ENCODE peak calls at places on chromosomes 13 and 19, in ten cellular contexts. One of them, this sample, is unnamed.

GRCh38 chr19:57227461-57227860 is 3.4 kb upstream of the AURKC start:
- DNase-seq in GM06990: no peak
- DNase-seq in NCI-H524 treated with DMSO at 0.1 percent for 48 hours: no peak
- DNase-seq in SK-N-DZ: no peak
- DNase-seq in fibroblast of the conjunctiva: no peak
- DNase-seq in GM04504: no peak
- DNase-seq in NCI-H1417: no peak
- DNase-seq in breast epithelium: no peak
- DNase-seq in activated T-helper 2 cell treated with anti-CD3 and anti-CD28 coated beads, Interferon-gamma antibody, Interleukin-2, Interleukin-4, amounts not matched to agents 10 μg/mL and 5 μg/mL and 100 μg/mL, durations not matched to agents 14 hours and 24 hours and 36 hours: no peak
- DNase-seq in stimulated activated CD4-positive, alpha-beta T cell treated with anti-CD3 and anti-CD28 coated beads, Interleukin-2, amount 100 ng/mL, for 24 hours: no peak
- DNase-seq in this sample: no peak

GRCh38 chr19:55451522-55452380 is 8.7 kb upstream of the SHISA7 start:
- DNase-seq in fibroblast of the conjunctiva: no peak
- DNase-seq in stimulated activated CD4-positive, alpha-beta T cell treated with anti-CD3 and anti-CD28 coated beads, Interleukin-2, amount 100 ng/mL, for 24 hours: no peak
- DNase-seq in GM06990: no peak
- DNase-seq in activated T-helper 2 cell treated with anti-CD3 and anti-CD28 coated beads, Interferon-gamma antibody, Interleukin-2, Interleukin-4, amounts not matched to agents 10 μg/mL and 5 μg/mL and 100 μg/mL, durations not matched to agents 14 hours and 24 hours and 36 hours: no peak
- DNase-seq in NCI-H524 treated with DMSO at 0.1 percent for 48 hours: no peak
- DNase-seq in SK-N-DZ: no peak
- DNase-seq in GM04504: no peak
- DNase-seq in breast epithelium: no peak
- DNase-seq in NCI-H1417: peak
- DNase-seq in this sample: no peak

GRCh38 chr13:106503730-106504129 is 31.7 kb downstream of the EFNB2 start:
- DNase-seq in stimulated activated CD4-positive, alpha-beta T cell treated with anti-CD3 and anti-CD28 coated beads, Interleukin-2, amount 100 ng/mL, for 24 hours: no peak
- DNase-seq in breast epithelium: no peak
- DNase-seq in GM04504: no peak
- DNase-seq in fibroblast of the conjunctiva: no peak
- DNase-seq in SK-N-DZ: no peak
- DNase-seq in NCI-H1417: no peak
- DNase-seq in GM06990: no peak
- DNase-seq in NCI-H524 treated with DMSO at 0.1 percent for 48 hours: no peak
- DNase-seq in activated T-helper 2 cell treated with anti-CD3 and anti-CD28 coated beads, Interferon-gamma antibody, Interleukin-2, Interleukin-4, amounts not matched to agents 10 μg/mL and 5 μg/mL and 100 μg/mL, durations not matched to agents 14 hours and 24 hours and 36 hours: no peak
- DNase-seq in this sample: no peak

GRCh38 chr19:49393871-49394270 is 5.8 kb downstream of the KASH5 start:
- DNase-seq in activated T-helper 2 cell treated with anti-CD3 and anti-CD28 coated beads, Interferon-gamma antibody, Interleukin-2, Interleukin-4, amounts not matched to agents 10 μg/mL and 5 μg/mL and 100 μg/mL, durations not matched to agents 14 hours and 24 hours and 36 hours: no peak
- DNase-seq in GM04504: no peak
- DNase-seq in NCI-H1417: no peak
- DNase-seq in fibroblast of the conjunctiva: no peak
- DNase-seq in stimulated activated CD4-positive, alpha-beta T cell treated with anti-CD3 and anti-CD28 coated beads, Interleukin-2, amount 100 ng/mL, for 24 hours: no peak
- DNase-seq in SK-N-DZ: no peak
- DNase-seq in breast epithelium: no peak
- DNase-seq in NCI-H524 treated with DMSO at 0.1 percent for 48 hours: no peak
- DNase-seq in GM06990: no peak
- DNase-seq in this sample: no peak

GRCh38 chr19:6062274-6062673 is 48.0 kb downstream of the RFX2 start:
- DNase-seq in NCI-H1417: no peak
- DNase-seq in NCI-H524 treated with DMSO at 0.1 percent for 48 hours: no peak
- DNase-seq in fibroblast of the conjunctiva: no peak
- DNase-seq in GM04504: no peak
- DNase-seq in activated T-helper 2 cell treated with anti-CD3 and anti-CD28 coated beads, Interferon-gamma antibody, Interleukin-2, Interleukin-4, amounts not matched to agents 10 μg/mL and 5 μg/mL and 100 μg/mL, durations not matched to agents 14 hours and 24 hours and 36 hours: no peak
- DNase-seq in stimulated activated CD4-positive, alpha-beta T cell treated with anti-CD3 and anti-CD28 coated beads, Interleukin-2, amount 100 ng/mL, for 24 hours: peak
- DNase-seq in SK-N-DZ: no peak
- DNase-seq in breast epithelium: peak
- DNase-seq in GM06990: no peak
- DNase-seq in this sample: no peak

GRCh38 chr13:34474469-34474868 is 467.6 kb upstream of the NBEA start:
- DNase-seq in NCI-H524 treated with DMSO at 0.1 percent for 48 hours: no peak
- DNase-seq in stimulated activated CD4-positive, alpha-beta T cell treated with anti-CD3 and anti-CD28 coated beads, Interleukin-2, amount 100 ng/mL, for 24 hours: no peak
- DNase-seq in NCI-H1417: no peak
- DNase-seq in GM06990: no peak
- DNase-seq in fibroblast of the conjunctiva: no peak
- DNase-seq in GM04504: no peak
- DNase-seq in SK-N-DZ: no peak
- DNase-seq in activated T-helper 2 cell treated with anti-CD3 and anti-CD28 coated beads, Interferon-gamma antibody, Interleukin-2, Interleukin-4, amounts not matched to agents 10 μg/mL and 5 μg/mL and 100 μg/mL, durations not matched to agents 14 hours and 24 hours and 36 hours: no peak
- DNase-seq in breast epithelium: no peak
- DNase-seq in this sample: no peak

GRCh38 chr13:25756916-25757315 is 294.9 kb downstream of the SHISA2 start:
- DNase-seq in breast epithelium: no peak
- DNase-seq in fibroblast of the conjunctiva: no peak
- DNase-seq in GM04504: no peak
- DNase-seq in stimulated activated CD4-positive, alpha-beta T cell treated with anti-CD3 and anti-CD28 coated beads, Interleukin-2, amount 100 ng/mL, for 24 hours: no peak
- DNase-seq in NCI-H524 treated with DMSO at 0.1 percent for 48 hours: no peak
- DNase-seq in NCI-H1417: no peak
- DNase-seq in activated T-helper 2 cell treated with anti-CD3 and anti-CD28 coated beads, Interferon-gamma antibody, Interleukin-2, Interleukin-4, amounts not matched to agents 10 μg/mL and 5 μg/mL and 100 μg/mL, durations not matched to agents 14 hours and 24 hours and 36 hours: no peak
- DNase-seq in SK-N-DZ: no peak
- DNase-seq in GM06990: no peak
- DNase-seq in this sample: no peak

GRCh38 chr19:18346091-18346490 is 5.7 kb downstream of the PGPEP1 start:
- DNase-seq in NCI-H524 treated with DMSO at 0.1 percent for 48 hours: no peak
- DNase-seq in activated T-helper 2 cell treated with anti-CD3 and anti-CD28 coated beads, Interferon-gamma antibody, Interleukin-2, Interleukin-4, amounts not matched to agents 10 μg/mL and 5 μg/mL and 100 μg/mL, durations not matched to agents 14 hours and 24 hours and 36 hours: no peak
- DNase-seq in stimulated activated CD4-positive, alpha-beta T cell treated with anti-CD3 and anti-CD28 coated beads, Interleukin-2, amount 100 ng/mL, for 24 hours: no peak
- DNase-seq in NCI-H1417: peak
- DNase-seq in GM06990: no peak
- DNase-seq in SK-N-DZ: no peak
- DNase-seq in fibroblast of the conjunctiva: no peak
- DNase-seq in GM04504: no peak
- DNase-seq in breast epithelium: no peak
- DNase-seq in this sample: no peak

GRCh38 chr13:67186985-67187569 is 43.1 kb downstream of the PCDH9 start:
- DNase-seq in NCI-H524 treated with DMSO at 0.1 percent for 48 hours: no peak
- DNase-seq in GM06990: no peak
- DNase-seq in stimulated activated CD4-positive, alpha-beta T cell treated with anti-CD3 and anti-CD28 coated beads, Interleukin-2, amount 100 ng/mL, for 24 hours: no peak
- DNase-seq in SK-N-DZ: no peak
- DNase-seq in breast epithelium: no peak
- DNase-seq in GM04504: no peak
- DNase-seq in fibroblast of the conjunctiva: no peak
- DNase-seq in NCI-H1417: no peak
- DNase-seq in activated T-helper 2 cell treated with anti-CD3 and anti-CD28 coated beads, Interferon-gamma antibody, Interleukin-2, Interleukin-4, amounts not matched to agents 10 μg/mL and 5 μg/mL and 100 μg/mL, durations not matched to agents 14 hours and 24 hours and 36 hours: no peak
- DNase-seq in this sample: no peak

GRCh38 chr19:30665449-30665848 is 293.3 kb downstream of the ZNF536 start:
- DNase-seq in breast epithelium: no peak
- DNase-seq in stimulated activated CD4-positive, alpha-beta T cell treated with anti-CD3 and anti-CD28 coated beads, Interleukin-2, amount 100 ng/mL, for 24 hours: no peak
- DNase-seq in SK-N-DZ: no peak
- DNase-seq in GM06990: no peak
- DNase-seq in NCI-H1417: no peak
- DNase-seq in fibroblast of the conjunctiva: no peak
- DNase-seq in NCI-H524 treated with DMSO at 0.1 percent for 48 hours: no peak
- DNase-seq in activated T-helper 2 cell treated with anti-CD3 and anti-CD28 coated beads, Interferon-gamma antibody, Interleukin-2, Interleukin-4, amounts not matched to agents 10 μg/mL and 5 μg/mL and 100 μg/mL, durations not matched to agents 14 hours and 24 hours and 36 hours: no peak
- DNase-seq in GM04504: no peak
- DNase-seq in this sample: no peak

GRCh38 chr13:28557725-28558124 is 62.8 kb upstream of the FLT1 start:
- DNase-seq in NCI-H524 treated with DMSO at 0.1 percent for 48 hours: no peak
- DNase-seq in GM04504: no peak
- DNase-seq in NCI-H1417: no peak
- DNase-seq in GM06990: no peak
- DNase-seq in SK-N-DZ: no peak
- DNase-seq in breast epithelium: no peak
- DNase-seq in activated T-helper 2 cell treated with anti-CD3 and anti-CD28 coated beads, Interferon-gamma antibody, Interleukin-2, Interleukin-4, amounts not matched to agents 10 μg/mL and 5 μg/mL and 100 μg/mL, durations not matched to agents 14 hours and 24 hours and 36 hours: no peak
- DNase-seq in fibroblast of the conjunctiva: no peak
- DNase-seq in stimulated activated CD4-positive, alpha-beta T cell treated with anti-CD3 and anti-CD28 coated beads, Interleukin-2, amount 100 ng/mL, for 24 hours: no peak
- DNase-seq in this sample: no peak

GRCh38 chr13:57632276-57633140 is 964 bp downstream of the PCDH17 start:
- DNase-seq in stimulated activated CD4-positive, alpha-beta T cell treated with anti-CD3 and anti-CD28 coated beads, Interleukin-2, amount 100 ng/mL, for 24 hours: no peak
- DNase-seq in activated T-helper 2 cell treated with anti-CD3 and anti-CD28 coated beads, Interferon-gamma antibody, Interleukin-2, Interleukin-4, amounts not matched to agents 10 μg/mL and 5 μg/mL and 100 μg/mL, durations not matched to agents 14 hours and 24 hours and 36 hours: no peak
- DNase-seq in breast epithelium: peak
- DNase-seq in NCI-H1417: peak
- DNase-seq in NCI-H524 treated with DMSO at 0.1 percent for 48 hours: no peak
- DNase-seq in GM06990: no peak
- DNase-seq in GM04504: no peak
- DNase-seq in SK-N-DZ: peak
- DNase-seq in fibroblast of the conjunctiva: no peak
- DNase-seq in this sample: no peak

GRCh38 chr13:18947376-18947977 is 234.1 kb downstream of the TUBA3C start:
- DNase-seq in NCI-H1417: no peak
- DNase-seq in SK-N-DZ: no peak
- DNase-seq in NCI-H524 treated with DMSO at 0.1 percent for 48 hours: no peak
- DNase-seq in GM06990: no peak
- DNase-seq in activated T-helper 2 cell treated with anti-CD3 and anti-CD28 coated beads, Interferon-gamma antibody, Interleukin-2, Interleukin-4, amounts not matched to agents 10 μg/mL and 5 μg/mL and 100 μg/mL, durations not matched to agents 14 hours and 24 hours and 36 hours: no peak
- DNase-seq in breast epithelium: no peak
- DNase-seq in GM04504: no peak
- DNase-seq in fibroblast of the conjunctiva: no peak
- DNase-seq in stimulated activated CD4-positive, alpha-beta T cell treated with anti-CD3 and anti-CD28 coated beads, Interleukin-2, amount 100 ng/mL, for 24 hours: no peak
- DNase-seq in this sample: no peak

GRCh38 chr19:33409035-33409434 is 35.5 kb downstream of the CEBPG start:
- DNase-seq in stimulated activated CD4-positive, alpha-beta T cell treated with anti-CD3 and anti-CD28 coated beads, Interleukin-2, amount 100 ng/mL, for 24 hours: no peak
- DNase-seq in fibroblast of the conjunctiva: no peak
- DNase-seq in GM06990: no peak
- DNase-seq in NCI-H1417: no peak
- DNase-seq in SK-N-DZ: no peak
- DNase-seq in activated T-helper 2 cell treated with anti-CD3 and anti-CD28 coated beads, Interferon-gamma antibody, Interleukin-2, Interleukin-4, amounts not matched to agents 10 μg/mL and 5 μg/mL and 100 μg/mL, durations not matched to agents 14 hours and 24 hours and 36 hours: no peak
- DNase-seq in GM04504: no peak
- DNase-seq in breast epithelium: no peak
- DNase-seq in NCI-H524 treated with DMSO at 0.1 percent for 48 hours: no peak
- DNase-seq in this sample: no peak

GRCh38 chr19:50719566-50719965 is at the start of gene SHANK1:
- DNase-seq in GM04504: no peak
- DNase-seq in GM06990: no peak
- DNase-seq in activated T-helper 2 cell treated with anti-CD3 and anti-CD28 coated beads, Interferon-gamma antibody, Interleukin-2, Interleukin-4, amounts not matched to agents 10 μg/mL and 5 μg/mL and 100 μg/mL, durations not matched to agents 14 hours and 24 hours and 36 hours: no peak
- DNase-seq in SK-N-DZ: no peak
- DNase-seq in NCI-H524 treated with DMSO at 0.1 percent for 48 hours: no peak
- DNase-seq in stimulated activated CD4-positive, alpha-beta T cell treated with anti-CD3 and anti-CD28 coated beads, Interleukin-2, amount 100 ng/mL, for 24 hours: no peak
- DNase-seq in fibroblast of the conjunctiva: no peak
- DNase-seq in NCI-H1417: peak
- DNase-seq in breast epithelium: no peak
- DNase-seq in this sample: no peak

GRCh38 chr13:112619730-112620639 is 32.0 kb upstream of the TUBGCP3 start:
- DNase-seq in activated T-helper 2 cell treated with anti-CD3 and anti-CD28 coated beads, Interferon-gamma antibody, Interleukin-2, Interleukin-4, amounts not matched to agents 10 μg/mL and 5 μg/mL and 100 μg/mL, durations not matched to agents 14 hours and 24 hours and 36 hours: no peak
- DNase-seq in NCI-H1417: peak
- DNase-seq in NCI-H524 treated with DMSO at 0.1 percent for 48 hours: peak
- DNase-seq in breast epithelium: no peak
- DNase-seq in SK-N-DZ: peak
- DNase-seq in GM06990: no peak
- DNase-seq in GM04504: no peak
- DNase-seq in fibroblast of the conjunctiva: no peak
- DNase-seq in stimulated activated CD4-positive, alpha-beta T cell treated with anti-CD3 and anti-CD28 coated beads, Interleukin-2, amount 100 ng/mL, for 24 hours: no peak
- DNase-seq in this sample: no peak

GRCh38 chr13:74675185-74675584 is 541.0 kb upstream of the KLF12 start:
- DNase-seq in fibroblast of the conjunctiva: no peak
- DNase-seq in NCI-H524 treated with DMSO at 0.1 percent for 48 hours: no peak
- DNase-seq in activated T-helper 2 cell treated with anti-CD3 and anti-CD28 coated beads, Interferon-gamma antibody, Interleukin-2, Interleukin-4, amounts not matched to agents 10 μg/mL and 5 μg/mL and 100 μg/mL, durations not matched to agents 14 hours and 24 hours and 36 hours: no peak
- DNase-seq in SK-N-DZ: no peak
- DNase-seq in NCI-H1417: no peak
- DNase-seq in breast epithelium: no peak
- DNase-seq in stimulated activated CD4-positive, alpha-beta T cell treated with anti-CD3 and anti-CD28 coated beads, Interleukin-2, amount 100 ng/mL, for 24 hours: no peak
- DNase-seq in GM04504: no peak
- DNase-seq in GM06990: no peak
- DNase-seq in this sample: no peak

GRCh38 chr19:8206147-8207087 is 2.8 kb upstream of the CERS4 start:
- DNase-seq in GM04504: no peak
- DNase-seq in NCI-H524 treated with DMSO at 0.1 percent for 48 hours: no peak
- DNase-seq in SK-N-DZ: no peak
- DNase-seq in activated T-helper 2 cell treated with anti-CD3 and anti-CD28 coated beads, Interferon-gamma antibody, Interleukin-2, Interleukin-4, amounts not matched to agents 10 μg/mL and 5 μg/mL and 100 μg/mL, durations not matched to agents 14 hours and 24 hours and 36 hours: no peak
- DNase-seq in breast epithelium: no peak
- DNase-seq in GM06990: no peak
- DNase-seq in stimulated activated CD4-positive, alpha-beta T cell treated with anti-CD3 and anti-CD28 coated beads, Interleukin-2, amount 100 ng/mL, for 24 hours: no peak
- DNase-seq in fibroblast of the conjunctiva: no peak
- DNase-seq in NCI-H1417: peak
- DNase-seq in this sample: no peak

GRCh38 chr19:14383898-14384669 is 2.8 kb downstream of the ADGRE5 start:
- DNase-seq in GM04504: peak
- DNase-seq in breast epithelium: no peak
- DNase-seq in NCI-H1417: no peak
- DNase-seq in NCI-H524 treated with DMSO at 0.1 percent for 48 hours: no peak
- DNase-seq in GM06990: peak
- DNase-seq in fibroblast of the conjunctiva: no peak
- DNase-seq in SK-N-DZ: no peak
- DNase-seq in stimulated activated CD4-positive, alpha-beta T cell treated with anti-CD3 and anti-CD28 coated beads, Interleukin-2, amount 100 ng/mL, for 24 hours: peak
- DNase-seq in activated T-helper 2 cell treated with anti-CD3 and anti-CD28 coated beads, Interferon-gamma antibody, Interleukin-2, Interleukin-4, amounts not matched to agents 10 μg/mL and 5 μg/mL and 100 μg/mL, durations not matched to agents 14 hours and 24 hours and 36 hours: peak
- DNase-seq in this sample: no peak

This sample was measured in brain pericyte.